ENCODE peak calls at places on chromosomes 7 and 10, in four cellular contexts. P, W, V and A are unnamed samples.

GRCh38 chr7:38327597-38327996 is 54.2 kb upstream of the TARP start:
- DNase-seq in V (no peak), W (no peak), P (no peak), A (no peak)

GRCh38 chr7:121603886-121604285 is 207.8 kb upstream of the FAM3C start:
- DNase-seq in P (no peak), W (no peak), V (no peak), A (no peak)

GRCh38 chr7:13279854-13280435 is 592.5 kb downstream of the ARL4A start:
- DNase-seq in P (peak), V (no peak), W (peak), A (no peak)

GRCh38 chr7:91922857-91923256 is 17.8 kb upstream of the AKAP9 start:
- DNase-seq in W (no peak), V (no peak), P (no peak), A (no peak)

GRCh38 chr10:7846591-7846990 is 28.3 kb downstream of the TAF3 start:
- DNase-seq in W (no peak), V (no peak), P (no peak), A (no peak)

GRCh38 chr10:125152646-125153368 is 7.6 kb downstream of the CTBP2 start:
- DNase-seq in W (no peak), V (no peak), P (no peak), A (no peak)

GRCh38 chr7:7125993-7126392 is 56.4 kb upstream of the C1GALT1 start:
- DNase-seq in P (no peak), V (no peak), W (no peak), A (no peak)

GRCh38 chr7:105017263-105018051 is 3.5 kb downstream of the KMT2E start:
- DNase-seq in P (no peak), V (no peak), W (no peak), A (no peak)

GRCh38 chr7:155887174-155887525 is 74.9 kb upstream of the SHH start:
- DNase-seq in V (no peak), P (no peak), W (no peak), A (no peak)